ENCODE peak calls at places on chromosomes 1 and 21, in six cellular contexts. One of them, this sample, is unnamed.

GRCh38 chr1:87398644-87399043 is 70.0 kb downstream of the LMO4 start:
- DNase-seq in transverse colon: no peak
- DNase-seq in endothelial cell: no peak
- DNase-seq in tibial artery: no peak
- DNase-seq in AG09319: no peak
- DNase-seq in CD8-positive, alpha-beta T cell: no peak
- DNase-seq in this sample: no peak

GRCh38 chr1:4749406-4749805 is 95.0 kb downstream of the AJAP1 start:
- DNase-seq in transverse colon: no peak
- DNase-seq in endothelial cell: no peak
- DNase-seq in tibial artery: no peak
- DNase-seq in AG09319: no peak
- DNase-seq in CD8-positive, alpha-beta T cell: no peak
- DNase-seq in this sample: no peak

GRCh38 chr1:172885976-172886375 is 164.8 kb downstream of the TNFSF18 start:
- DNase-seq in transverse colon: no peak
- DNase-seq in endothelial cell: no peak
- DNase-seq in tibial artery: no peak
- DNase-seq in AG09319: no peak
- DNase-seq in CD8-positive, alpha-beta T cell: no peak
- DNase-seq in this sample: no peak

GRCh38 chr1:235357485-235358378 is 9.5 kb upstream of the TBCE start:
- DNase-seq in transverse colon: peak; percentile 22
- DNase-seq in endothelial cell: no peak
- DNase-seq in tibial artery: no peak
- DNase-seq in AG09319: no peak
- DNase-seq in CD8-positive, alpha-beta T cell: no peak
- DNase-seq in this sample: no peak

GRCh38 chr1:48889088-48889487 is 112.4 kb upstream of the BEND5 start:
- DNase-seq in transverse colon: no peak
- DNase-seq in endothelial cell: no peak
- DNase-seq in tibial artery: no peak
- DNase-seq in AG09319: no peak
- DNase-seq in CD8-positive, alpha-beta T cell: no peak
- DNase-seq in this sample: no peak

GRCh38 chr21:41851090-41851790 is 27.9 kb downstream of the PRDM15 start:
- DNase-seq in transverse colon: no peak
- DNase-seq in endothelial cell: no peak
- DNase-seq in tibial artery: no peak
- DNase-seq in AG09319: no peak
- DNase-seq in CD8-positive, alpha-beta T cell: no peak
- DNase-seq in this sample: no peak

GRCh38 chr21:26595971-26596370 is 22.9 kb upstream of the CYYR1 start:
- DNase-seq in transverse colon: no peak
- DNase-seq in endothelial cell: no peak
- DNase-seq in tibial artery: no peak
- DNase-seq in AG09319: no peak
- DNase-seq in CD8-positive, alpha-beta T cell: no peak
- DNase-seq in this sample: no peak

GRCh38 chr1:76998582-76999189 is 131.4 kb downstream of the ST6GALNAC5 start:
- DNase-seq in transverse colon: no peak
- DNase-seq in endothelial cell: no peak
- DNase-seq in tibial artery: no peak
- DNase-seq in AG09319: peak; percentile 23
- DNase-seq in CD8-positive, alpha-beta T cell: no peak
- DNase-seq in this sample: peak; percentile 56

GRCh38 chr21:43739648-43740435 is 20.9 kb downstream of the PDXK start:
- DNase-seq in transverse colon: no peak
- DNase-seq in endothelial cell: no peak
- DNase-seq in tibial artery: no peak
- DNase-seq in AG09319: no peak
- DNase-seq in CD8-positive, alpha-beta T cell: no peak
- DNase-seq in this sample: no peak

GRCh38 chr1:161054805-161055204 is 9.0 kb upstream of the USF1 start:
- DNase-seq in transverse colon: no peak
- DNase-seq in endothelial cell: no peak
- DNase-seq in tibial artery: no peak
- DNase-seq in AG09319: no peak
- DNase-seq in CD8-positive, alpha-beta T cell: no peak
- DNase-seq in this sample: no peak

GRCh38 chr1:232998138-232998537 is 47.7 kb downstream of the NTPCR start:
- DNase-seq in transverse colon: no peak
- DNase-seq in endothelial cell: no peak
- DNase-seq in tibial artery: no peak
- DNase-seq in AG09319: no peak
- DNase-seq in CD8-positive, alpha-beta T cell: no peak
- DNase-seq in this sample: no peak
- TF ChIP-seq CTCF in transverse colon: no peak
- TF ChIP-seq CTCF in endothelial cell: no peak
- TF ChIP-seq CTCF in tibial artery: no peak
- TF ChIP-seq CTCF in AG09319: no peak
- TF ChIP-seq CTCF in CD8-positive, alpha-beta T cell: no peak
- TF ChIP-seq CTCF in this sample: no peak

GRCh38 chr1:242524571-242525359 is at the start of gene PLD5:
- DNase-seq in transverse colon: no peak
- DNase-seq in endothelial cell: peak; percentile 31
- DNase-seq in tibial artery: no peak
- DNase-seq in AG09319: no peak
- DNase-seq in CD8-positive, alpha-beta T cell: no peak
- DNase-seq in this sample: no peak

GRCh38 chr1:242522304-242522945 is 2.1 kb downstream of the PLD5 start:
- DNase-seq in transverse colon: no peak
- DNase-seq in endothelial cell: no peak
- DNase-seq in tibial artery: no peak
- DNase-seq in AG09319: no peak
- DNase-seq in CD8-positive, alpha-beta T cell: no peak
- DNase-seq in this sample: no peak

GRCh38 chr1:242525360-242525722 is 844 bp upstream of the PLD5 start:
- DNase-seq in transverse colon: no peak
- DNase-seq in endothelial cell: no peak
- DNase-seq in tibial artery: no peak
- DNase-seq in AG09319: no peak
- DNase-seq in CD8-positive, alpha-beta T cell: no peak
- DNase-seq in this sample: no peak

GRCh38 chr1:242523282-242523967 is 1.1 kb downstream of the PLD5 start:
- DNase-seq in transverse colon: no peak
- DNase-seq in endothelial cell: no peak
- DNase-seq in tibial artery: no peak
- DNase-seq in AG09319: no peak
- DNase-seq in CD8-positive, alpha-beta T cell: no peak
- DNase-seq in this sample: no peak

DNA sequence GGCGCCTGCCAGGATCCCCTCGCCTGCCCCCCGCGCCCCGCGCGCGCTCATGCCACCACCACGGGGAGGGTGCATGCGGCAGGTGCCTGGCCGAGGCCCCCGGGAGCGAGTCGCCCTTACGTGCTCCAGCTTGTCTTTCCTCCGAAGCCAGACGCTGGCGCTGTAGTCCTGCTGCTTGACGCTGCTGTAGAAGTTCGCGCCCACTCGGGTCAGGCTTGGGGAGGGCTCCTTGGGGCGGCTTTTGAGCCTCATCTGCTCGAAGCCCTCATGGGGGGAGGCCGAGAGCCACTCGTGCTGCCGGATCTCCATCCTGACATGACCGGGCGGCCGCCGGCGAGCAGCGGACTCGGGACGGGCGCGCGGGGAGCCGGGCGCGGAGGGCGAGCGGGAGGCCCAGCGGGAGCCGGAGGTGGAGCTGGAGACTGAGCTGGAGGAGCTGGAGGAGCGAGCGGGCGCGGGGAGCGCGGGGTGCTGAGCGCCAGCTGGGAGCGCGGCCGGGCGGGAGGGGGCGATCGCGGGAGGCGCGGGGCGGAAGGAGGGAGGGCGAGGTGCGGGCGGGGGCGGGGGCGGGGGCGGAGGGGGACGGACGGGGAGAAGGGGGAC is 428 bp downstream of the PLD5 start:
- DNase-seq in transverse colon: no peak
- DNase-seq in endothelial cell: peak; percentile 60
- DNase-seq in tibial artery: peak; percentile 67
- DNase-seq in AG09319: no peak
- DNase-seq in CD8-positive, alpha-beta T cell: no peak
- DNase-seq in this sample: no peak
- TF ChIP-seq CTCF in transverse colon: no peak
- TF ChIP-seq CTCF in endothelial cell: no peak
- TF ChIP-seq CTCF in tibial artery: no peak
- TF ChIP-seq CTCF in AG09319: no peak
- TF ChIP-seq CTCF in CD8-positive, alpha-beta T cell: no peak
- TF ChIP-seq CTCF in this sample: peak; percentile 29

GRCh38 chr1:179016694-179017382 is 8.9 kb upstream of the FAM20B start:
- DNase-seq in transverse colon: peak; percentile 97
- DNase-seq in endothelial cell: no peak
- DNase-seq in tibial artery: peak; percentile 94
- DNase-seq in AG09319: peak; percentile 92
- DNase-seq in CD8-positive, alpha-beta T cell: no peak
- DNase-seq in this sample: peak; percentile 85
- TF ChIP-seq CTCF in transverse colon: no peak
- TF ChIP-seq CTCF in endothelial cell: no peak
- TF ChIP-seq CTCF in tibial artery: no peak
- TF ChIP-seq CTCF in AG09319: no peak
- TF ChIP-seq CTCF in CD8-positive, alpha-beta T cell: no peak
- TF ChIP-seq CTCF in this sample: no peak

GRCh38 chr1:231422798-231423309 is 767 bp upstream of the EGLN1 start:
- DNase-seq in transverse colon: no peak
- DNase-seq in endothelial cell: no peak
- DNase-seq in tibial artery: no peak
- DNase-seq in AG09319: no peak
- DNase-seq in CD8-positive, alpha-beta T cell: no peak
- DNase-seq in this sample: no peak

GRCh38 chr1:231421616-231421970 is 494 bp downstream of the EGLN1 start:
- DNase-seq in transverse colon: peak; percentile 45
- DNase-seq in endothelial cell: peak; percentile 51
- DNase-seq in tibial artery: peak; percentile 72
- DNase-seq in AG09319: no peak
- DNase-seq in CD8-positive, alpha-beta T cell: no peak
- DNase-seq in this sample: no peak

GRCh38 chr1:231423648-231424047 is 1.6 kb upstream of the EGLN1 start:
- DNase-seq in transverse colon: no peak
- DNase-seq in endothelial cell: no peak
- DNase-seq in tibial artery: no peak
- DNase-seq in AG09319: no peak
- DNase-seq in CD8-positive, alpha-beta T cell: no peak
- DNase-seq in this sample: no peak

GRCh38 chr1:231420959-231421615 is 1.0 kb downstream of the EGLN1 start:
- DNase-seq in transverse colon: peak; percentile 51
- DNase-seq in endothelial cell: peak; percentile 49
- DNase-seq in tibial artery: peak; percentile 73
- DNase-seq in AG09319: no peak
- DNase-seq in CD8-positive, alpha-beta T cell: peak; percentile 12
- DNase-seq in this sample: no peak

GRCh38 chr1:231421971-231422797 is at the start of gene EGLN1:
- DNase-seq in transverse colon: peak; percentile 89
- DNase-seq in endothelial cell: peak; percentile 81
- DNase-seq in tibial artery: peak; percentile 91
- DNase-seq in AG09319: peak; percentile 51
- DNase-seq in CD8-positive, alpha-beta T cell: peak; percentile 81
- DNase-seq in this sample: peak; percentile 54
- TF ChIP-seq CTCF in transverse colon: peak; percentile 28
- TF ChIP-seq CTCF in endothelial cell: no peak
- TF ChIP-seq CTCF in tibial artery: peak; percentile 29
- TF ChIP-seq CTCF in AG09319: peak; percentile 29
- TF ChIP-seq CTCF in CD8-positive, alpha-beta T cell: peak; percentile 40
- TF ChIP-seq CTCF in this sample: peak; percentile 34

GRCh38 chr1:44213222-44214112 is at the start of gene DMAP1:
- DNase-seq in transverse colon: peak; percentile 87
- DNase-seq in endothelial cell: peak; percentile 80
- DNase-seq in tibial artery: peak; percentile 88
- DNase-seq in AG09319: peak; percentile 50
- DNase-seq in CD8-positive, alpha-beta T cell: peak; percentile 81
- DNase-seq in this sample: no peak
- TF ChIP-seq CTCF in transverse colon: no peak
- TF ChIP-seq CTCF in endothelial cell: no peak
- TF ChIP-seq CTCF in tibial artery: no peak
- TF ChIP-seq CTCF in AG09319: peak; percentile 15
- TF ChIP-seq CTCF in CD8-positive, alpha-beta T cell: no peak
- TF ChIP-seq CTCF in this sample: no peak